ENCODE peak calls at places on chromosomes 7 and 10, in eight cellular contexts. O is dorsolateral prefrontal cortex, R is brain microvascular endothelial cell, A is RWPE1, F is uterus, G is adrenal gland, W is substantia nigra, E is hepatocyte. D is an unnamed sample.

GRCh38 chr10:26441491-26442214 is 3.5 kb downstream of the APBB1IP start:
- DNase-seq in O (no peak), R (peak; percentile 9), A (no peak), F (no peak), G (no peak), W (no peak), E (no peak), D (no peak)

GRCh38 chr7:156751319-156751718 is 110.7 kb downstream of the RNF32 start:
- DNase-seq in O (no peak), R (peak; percentile 84), A (peak; percentile 51), F (no peak), G (peak; percentile 46), W (no peak), E (peak; percentile 29), D (no peak)

GRCh38 chr7:123633553-123633952 is 22.1 kb upstream of the LMOD2 start:
- DNase-seq in O (no peak), R (peak; percentile 77), A (peak; percentile 46), F (no peak), G (no peak), W (no peak), E (no peak), D (no peak)

GRCh38 chr10:119517235-119518141 is 25.0 kb downstream of the RGS10 start:
- DNase-seq in O (no peak), R (peak; percentile 86), A (no peak), F (no peak), G (peak; percentile 43), W (no peak), E (no peak), D (no peak)

GRCh38 chr7:114979388-114979787 is 57.5 kb downstream of the MDFIC start:
- DNase-seq in O (no peak), R (peak; percentile 37), A (peak; percentile 59), F (peak; percentile 76), G (peak; percentile 86), W (no peak), E (peak; percentile 16), D (no peak)

GRCh38 chr7:30472771-30473392 is 5.7 kb downstream of the NOD1 start:
- DNase-seq in O (no peak), R (peak; percentile 42), A (no peak), F (no peak), G (no peak), W (no peak), E (peak; percentile 48), D (no peak)

GRCh38 chr10:118148245-118148644 is 101.5 kb upstream of the RAB11FIP2 start:
- DNase-seq in O (no peak), R (no peak), A (no peak), F (no peak), G (no peak), W (no peak), E (no peak), D (no peak)

GRCh38 chr10:24574578-24575155 is 149.0 kb downstream of the ARHGAP21 start:
- DNase-seq in O (no peak), R (no peak), A (no peak), F (no peak), G (no peak), W (no peak), E (no peak), D (no peak)

GRCh38 chr10:17510242-17510908 is 56.0 kb upstream of the ST8SIA6 start:
- DNase-seq in O (no peak), R (no peak), A (no peak), F (no peak), G (no peak), W (no peak), E (no peak), D (no peak)

GRCh38 chr7:148142660-148143248 is 447.8 kb upstream of the C7orf33 start:
- DNase-seq in O (no peak), R (peak; percentile 46), A (no peak), F (no peak), G (peak; percentile 48), W (no peak), E (peak; percentile 71), D (peak; percentile 1)

GRCh38 chr7:155009570-155010157 is 6.7 kb upstream of the PAXIP1 start:
- DNase-seq in O (no peak), R (no peak), A (no peak), F (no peak), G (no peak), W (no peak), E (no peak), D (no peak)

GRCh38 chr10:102393411-102394078 is 2.0 kb upstream of the NFKB2 start:
- DNase-seq in O (no peak), R (peak; percentile 13), A (no peak), F (no peak), G (no peak), W (no peak), E (no peak), D (no peak)

GRCh38 chr7:5428470-5429252 is 5.0 kb upstream of the TNRC18 start:
- DNase-seq in O (peak; percentile 77), R (peak; percentile 85), A (peak; percentile 39), F (peak; percentile 86), G (peak; percentile 85), W (peak; percentile 48), E (peak; percentile 86), D (peak; percentile 29)

GRCh38 chr10:68435803-68436202 is 28.7 kb upstream of the RUFY2 start:
- DNase-seq in O (no peak), R (no peak), A (no peak), F (no peak), G (no peak), W (no peak), E (no peak), D (no peak)

GRCh38 chr10:351770-352318 is 216.6 kb downstream of the ZMYND11 start:
- DNase-seq in O (no peak), R (no peak), A (no peak), F (no peak), G (no peak), W (no peak), E (no peak), D (no peak)

GRCh38 chr7:40674316-40674715 is 539.5 kb downstream of the SUGCT start:
- DNase-seq in O (no peak), R (peak; percentile 24), A (no peak), F (no peak), G (no peak), W (no peak), E (no peak), D (no peak)

GRCh38 chr7:40675741-40676140 is 540.9 kb downstream of the SUGCT start:
- DNase-seq in O (no peak), R (no peak), A (no peak), F (no peak), G (no peak), W (no peak), E (no peak), D (no peak)

GRCh38 chr7:40676220-40676619 is 541.4 kb downstream of the SUGCT start:
- DNase-seq in O (no peak), R (no peak), A (no peak), F (no peak), G (no peak), W (no peak), E (no peak), D (no peak)

DNA sequence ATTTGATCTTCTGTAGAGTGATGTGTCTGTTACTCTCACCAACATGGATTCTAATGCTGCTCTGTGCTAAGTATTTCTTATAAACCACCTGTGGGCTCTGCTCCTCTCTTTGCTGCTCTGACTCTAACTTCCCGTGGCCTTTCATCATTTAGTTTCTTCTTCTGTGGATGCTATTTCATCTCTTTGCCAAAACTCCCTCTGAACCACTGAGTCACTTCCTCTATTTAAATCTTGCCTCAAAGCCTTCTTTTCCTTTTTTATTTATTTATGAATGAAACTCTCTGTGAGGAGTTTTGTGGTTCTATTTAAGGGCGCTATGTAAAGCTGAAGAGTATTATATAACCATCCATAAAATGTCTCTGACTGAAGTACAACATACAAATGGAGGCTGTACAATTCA is 538.5 kb downstream of the SUGCT start:
- DNase-seq in O (no peak), R (peak; percentile 53), A (peak; percentile 17), F (no peak), G (no peak), W (no peak), E (no peak), D (no peak)
- H3K27ac ChIP-seq in O (no peak overlapping the region), R (no peak overlapping the region), A (no peak overlapping the region), F (no peak overlapping the region), G (no peak overlapping the region), W (no peak overlapping the region), E (peak overlapping the region; percentile 51), D (no peak overlapping the region)

GRCh38 chr10:93622942-93623341 is 10.6 kb downstream of the PDE6C start:
- DNase-seq in O (no peak), R (no peak), A (no peak), F (no peak), G (no peak), W (no peak), E (no peak), D (no peak)

GRCh38 chr10:93616844-93617360 is 4.6 kb downstream of the PDE6C start:
- DNase-seq in O (no peak), R (no peak), A (no peak), F (no peak), G (no peak), W (no peak), E (no peak), D (no peak)

GRCh38 chr10:93615576-93615975 is 3.2 kb downstream of the PDE6C start:
- DNase-seq in O (no peak), R (no peak), A (no peak), F (no peak), G (no peak), W (no peak), E (no peak), D (no peak)

GRCh38 chr10:93620925-93621324 is 8.6 kb downstream of the PDE6C start:
- DNase-seq in O (no peak), R (no peak), A (no peak), F (no peak), G (no peak), W (no peak), E (no peak), D (no peak)
- H3K27ac ChIP-seq in O (no peak overlapping the region), R (no peak overlapping the region), A (no peak overlapping the region), F (no peak overlapping the region), G (no peak overlapping the region), W (no peak overlapping the region), E (no peak overlapping the region), D (no peak overlapping the region)

GRCh38 chr7:47664650-47665049 is 82.7 kb upstream of the TNS3 start:
- DNase-seq in O (no peak), R (no peak), A (no peak), F (no peak), G (no peak), W (no peak), E (peak; percentile 53), D (no peak)

GRCh38 chr7:47666164-47666862 is 84.4 kb upstream of the TNS3 start:
- DNase-seq in O (no peak), R (peak; percentile 69), A (no peak), F (no peak), G (peak; percentile 13), W (no peak), E (no peak), D (no peak)

GRCh38 chr7:47661051-47661714 is 79.3 kb upstream of the TNS3 start:
- DNase-seq in O (no peak), R (no peak), A (no peak), F (no peak), G (no peak), W (no peak), E (no peak), D (no peak)

GRCh38 chr7:47663841-47664240 is 81.9 kb upstream of the TNS3 start:
- DNase-seq in O (no peak), R (no peak), A (no peak), F (no peak), G (no peak), W (no peak), E (no peak), D (no peak)

GRCh38 chr7:47663239-47663638 is 81.3 kb upstream of the TNS3 start:
- DNase-seq in O (no peak), R (no peak), A (no peak), F (no peak), G (no peak), W (no peak), E (no peak), D (no peak)
- H3K27ac ChIP-seq in O (no peak overlapping the region), R (no peak overlapping the region), A (no peak overlapping the region), F (no peak overlapping the region), G (no peak overlapping the region), W (no peak overlapping the region), E (no peak overlapping the region), D (no peak overlapping the region)

GRCh38 chr10:79285315-79286185 is 61.7 kb upstream of the PPIF start:
- DNase-seq in O (no peak), R (no peak), A (no peak), F (no peak), G (peak; percentile 44), W (no peak), E (no peak), D (no peak)
- H3K27ac ChIP-seq in O (peak overlapping the region; percentile 87), R (peak overlapping the region; percentile 58), A (peak overlapping the region; percentile 67), F (peak overlapping the region; percentile 22), G (peak overlapping the region; percentile 32), W (peak overlapping the region; percentile 68), E (no peak overlapping the region), D (peak overlapping the region; percentile 78)

D was measured in caudate nucleus.